ENCODE peak calls at places on chromosomes 1 and 21, in five cellular contexts. M is pancreas, N is kidney, V is prostate gland, B is HCT116. E is an unnamed sample.

GRCh38 chr1:64935551-64936158 is 30.7 kb downstream of the JAK1 start:
- DNase-seq in V (no peak), N (no peak), M (no peak), B (no peak), E (no peak)

GRCh38 chr1:89179343-89179742 is 3.5 kb upstream of the GBP7 start:
- DNase-seq in B (no peak), M (no peak), N (no peak), V (no peak), E (no peak)

GRCh38 chr1:79043506-79043905 is 37.0 kb upstream of the ADGRL4 start:
- DNase-seq in B (no peak), N (no peak), M (no peak), V (no peak), E (no peak)

GRCh38 chr1:165697491-165697880 is 876 bp downstream of the ALDH9A1 start:
- DNase-seq in V (no peak), B (no peak), M (no peak), N (no peak), E (no peak)

GRCh38 chr21:15441060-15441493 is 288.7 kb upstream of the USP25 start:
- DNase-seq in M (no peak), V (no peak), N (no peak), B (no peak), E (no peak)

GRCh38 chr1:94949681-94950661 is 23.1 kb upstream of the CNN3 start:
- DNase-seq in N (no peak), V (peak; percentile 28), M (no peak), B (no peak), E (no peak)

GRCh38 chr1:219517031-219517430 is 95.9 kb downstream of the ZC3H11B start:
- DNase-seq in N (no peak), B (peak; percentile 6), V (no peak), M (no peak), E (no peak)

GRCh38 chr1:237701534-237701933 is 189.2 kb downstream of the ZP4 start:
- DNase-seq in M (no peak), V (no peak), N (no peak), B (no peak), E (no peak)

GRCh38 chr1:244173765-244174164 is 122.7 kb downstream of the ZBTB18 start:
- DNase-seq in V (no peak), N (no peak), M (no peak), B (no peak), E (no peak)

GRCh38 chr1:92922378-92923035 is 38.8 kb downstream of the DIPK1A start:
- DNase-seq in V (no peak), B (no peak), M (no peak), N (no peak), E (no peak)

GRCh38 chr21:31732891-31733520 is 1.1 kb upstream of the SCAF4 start:
- DNase-seq in B (no peak), M (no peak), N (no peak), V (no peak), E (no peak)

GRCh38 chr1:199149591-199149990 is 510.8 kb downstream of the PTPRC start:
- DNase-seq in V (no peak), N (no peak), M (no peak), B (no peak), E (no peak)

GRCh38 chr1:99133759-99134158 is 129.1 kb upstream of the PLPPR5 start:
- DNase-seq in N (no peak), M (no peak), V (no peak), B (no peak), E (no peak)

GRCh38 chr1:208858738-208859137 is 614.6 kb upstream of the PLXNA2 start:
- DNase-seq in M (no peak), B (no peak), N (no peak), V (no peak), E (no peak)

GRCh38 chr1:15004396-15004795 is 149.2 kb upstream of the TMEM51 start:
- DNase-seq in B (no peak), M (no peak), V (no peak), N (no peak), E (no peak)

GRCh38 chr1:68149110-68149798 is 83.1 kb downstream of the WLS start:
- DNase-seq in B (no peak), N (no peak), V (no peak), M (no peak), E (no peak)

GRCh38 chr1:89081005-89081404 is 16.0 kb upstream of the GBP1 start:
- DNase-seq in B (no peak), V (no peak), M (no peak), N (no peak), E (no peak)

GRCh38 chr1:113769599-113769970 is 10.3 kb upstream of the PHTF1 start:
- DNase-seq in N (no peak), V (no peak), M (no peak), B (no peak), E (no peak)

GRCh38 chr21:45855248-45855801 is 126.2 kb upstream of the COL6A1 start:
- DNase-seq in M (no peak), N (peak; percentile 54), B (no peak), V (no peak), E (no peak)

GRCh38 chr1:152440635-152441471 is 26.8 kb upstream of the CRNN start:
- DNase-seq in V (peak; percentile 63), N (no peak), B (peak; percentile 63), M (peak; percentile 68), E (peak; percentile 70)

GRCh38 chr1:79633456-79633855 is 626.9 kb upstream of the ADGRL4 start:
- DNase-seq in B (no peak), M (no peak), N (no peak), V (no peak), E (no peak)

GRCh38 chr1:187411118-187411517 is 582.4 kb downstream of the PLA2G4A start:
- DNase-seq in V (no peak), B (no peak), M (no peak), N (no peak), E (no peak)

GRCh38 chr1:93758842-93759515 is 77.3 kb upstream of the BCAR3 start:
- DNase-seq in N (no peak), M (no peak), V (no peak), B (no peak), E (peak; percentile 64)

GRCh38 chr1:180239145-180240096 is 9.4 kb downstream of the LHX4 start:
- DNase-seq in B (no peak), M (peak; percentile 13), V (no peak), N (no peak), E (peak; percentile 21)

GRCh38 chr1:180236698-180237509 is 6.8 kb downstream of the LHX4 start:
- DNase-seq in B (no peak), M (no peak), N (no peak), V (no peak), E (no peak)

GRCh38 chr1:180235502-180236239 is 5.6 kb downstream of the LHX4 start:
- DNase-seq in M (peak; percentile 46), N (no peak), B (no peak), V (no peak), E (no peak)

GRCh38 chr1:180238675-180239074 is 8.6 kb downstream of the LHX4 start:
- DNase-seq in M (peak; percentile 10), V (no peak), B (no peak), N (no peak), E (no peak)

GRCh38 chr1:180237850-180238476 is 7.9 kb downstream of the LHX4 start:
- DNase-seq in N (no peak), M (no peak), B (no peak), V (no peak), E (no peak)
- H3K4me1 ChIP-seq in N (peaks cover 13% of the 10 kb centered on the region), M (peaks cover 5% of the 10 kb centered on the region), B (no peaks in the 10 kb centered on the region), V (no peaks in the 10 kb centered on the region), E (peaks cover 30% of the 10 kb centered on the region)

GRCh38 chr21:42051788-42052187 is 19.3 kb upstream of the UMODL1 start:
- DNase-seq in B (no peak), M (peak; percentile 17), V (no peak), N (peak; percentile 4), E (no peak)
- H3K27ac ChIP-seq in B (no peak overlapping the region), M (no peak overlapping the region), V (no peak overlapping the region), N (no peak overlapping the region), E (no peak overlapping the region)

GRCh38 chr21:43345746-43346409 is 81.1 kb downstream of the SIK1 start:
- DNase-seq in V (no peak), N (no peak), M (no peak), B (no peak), E (no peak)
- H3K4me1 ChIP-seq in V (peaks cover 18% of the 10 kb centered on the region), N (peaks cover 9% of the 10 kb centered on the region), M (peaks cover 17% of the 10 kb centered on the region), B (peaks cover 26% of the 10 kb centered on the region), E (peaks cover 40% of the 10 kb centered on the region)

DNA sequence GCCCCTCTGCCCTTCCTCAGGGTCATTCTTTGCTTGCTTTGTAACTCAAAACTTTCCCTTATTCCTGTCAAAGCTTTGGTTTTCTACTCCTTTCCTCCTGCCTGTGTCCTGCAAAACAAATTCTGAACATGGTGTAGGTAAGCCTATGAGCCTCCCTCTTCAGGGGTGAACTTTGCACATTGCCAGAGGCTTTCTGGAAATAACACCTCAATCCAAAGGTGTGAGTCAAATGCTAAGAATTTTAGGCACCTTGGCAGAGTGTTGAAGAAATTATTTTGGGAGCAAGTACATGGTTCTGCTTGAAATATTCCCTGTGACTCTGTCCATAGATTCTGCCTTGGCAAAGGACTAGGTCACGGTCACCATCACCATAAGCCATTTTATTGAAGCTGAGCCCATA is 70.0 kb downstream of the PAPPA2 start:
- DNase-seq in M (no peak), N (no peak), V (no peak), B (no peak), E (no peak)
- H3K27ac ChIP-seq in M (no peak overlapping the region), N (peak overlapping the region; percentile 23), V (no peak overlapping the region), B (no peak overlapping the region), E (no peak overlapping the region)

GRCh38 chr1:19650416-19651140 is 6.5 kb downstream of the NBL1 start:
- DNase-seq in V (peak; percentile 38), N (peak; percentile 55), M (no peak), B (no peak), E (no peak)
- H3K4me1 ChIP-seq in V (peaks cover 24% of the 10 kb centered on the region), N (no peaks in the 10 kb centered on the region), M (no peaks in the 10 kb centered on the region), B (peaks cover 49% of the 10 kb centered on the region), E (peaks cover 50% of the 10 kb centered on the region)

GRCh38 chr1:9037476-9038337 is 11.5 kb upstream of the SLC2A7 start:
- DNase-seq in B (no peak), N (peak; percentile 72), V (no peak), M (no peak), E (peak; percentile 19)
- H3K27ac ChIP-seq in B (no peak overlapping the region), N (no peak overlapping the region), V (no peak overlapping the region), M (no peak overlapping the region), E (no peak overlapping the region)